ENCODE peak calls at places on chromosomes 4 and X, in four cellular contexts. Y is stimulated activated CD4-positive, alpha-beta T cell treated with anti-CD3 and anti-CD28 coated beads, TNF-alpha, amount 100 ng/mL, for 1 hour; U is NCI-H82; D is cerebellar cortex. S is an unnamed sample.

GRCh38 chr4:21790437-21791029 is 158.0 kb downstream of the KCNIP4 start:
- DNase-seq in Y (no peak), U (peak), D (peak), S (no peak)

GRCh38 chr4:81221303-81222081 is 6.5 kb upstream of the PRKG2 start:
- DNase-seq in U (no peak), Y (no peak), D (no peak), S (no peak)

GRCh38 chrX:68710870-68711576 is 63.6 kb downstream of the STARD8 start:
- DNase-seq in Y (no peak), D (peak), U (peak), S (no peak)

GRCh38 chrX:13965531-13965930 is 64.2 kb downstream of the GEMIN8 start:
- DNase-seq in Y (no peak), U (no peak), D (peak), S (no peak)

GRCh38 chrX:13029341-13029740 is 15.1 kb downstream of the FAM9C start:
- DNase-seq in U (no peak), D (peak), Y (no peak), S (no peak)

GRCh38 chr4:38155589-38156294 is 195.5 kb downstream of the PTTG2 start:
- DNase-seq in U (no peak), D (no peak), Y (no peak), S (no peak)

GRCh38 chr4:168374772-168375523 is 56.4 kb upstream of the DDX60 start:
- DNase-seq in U (no peak), D (no peak), Y (no peak), S (no peak)

GRCh38 chr4:79552311-79552710 is 144.3 kb upstream of the GK2 start:
- DNase-seq in D (no peak), U (no peak), Y (no peak), S (no peak)

GRCh38 chr4:3613980-3614730 is 81.9 kb upstream of the LRPAP1 start:
- DNase-seq in Y (no peak), D (peak), U (no peak), S (no peak)

GRCh38 chr4:112940364-112940763 is 109.1 kb upstream of the ANK2 start:
- DNase-seq in Y (no peak), U (no peak), D (no peak), S (no peak)

GRCh38 chr4:173039617-173040176 is 128.9 kb upstream of the GALNT7 start:
- DNase-seq in D (no peak), U (no peak), Y (no peak), S (no peak)

GRCh38 chrX:27966955-27967354 is 14.3 kb downstream of the DCAF8L1 start:
- DNase-seq in Y (no peak), D (no peak), U (no peak), S (no peak)

GRCh38 chrX:53088136-53088974 is 5.6 kb upstream of the KANTR start:
- DNase-seq in D (peak), Y (peak), U (peak), S (no peak)

GRCh38 chrX:151098996-151099395 is 77.4 kb upstream of the GPR50 start:
- DNase-seq in D (no peak), U (no peak), Y (no peak), S (no peak)

GRCh38 chr4:7187691-7188090 is 4.6 kb upstream of the SORCS2 start:
- DNase-seq in U (no peak), D (no peak), Y (no peak), S (no peak)

GRCh38 chr4:73450398-73451004 is 14.5 kb downstream of the AFP start:
- DNase-seq in U (peak), Y (no peak), D (peak), S (peak)

GRCh38 chrX:18255059-18255458 is 34.4 kb upstream of the BEND2 start:
- DNase-seq in D (no peak), U (no peak), Y (no peak), S (no peak)

GRCh38 chr4:84837751-84838150 is 128.7 kb downstream of the WDFY3 start:
- DNase-seq in D (no peak), U (peak), Y (no peak), S (no peak)

GRCh38 chrX:149541521-149542047 is 772 bp downstream of the EOLA1 start:
- DNase-seq in U (peak), D (no peak), Y (no peak), S (no peak)

GRCh38 chr4:68152411-68152810 is 22.7 kb upstream of the TMPRSS11F start:
- DNase-seq in D (no peak), Y (no peak), U (no peak), S (no peak)

GRCh38 chr4:86593726-86594558 is at the start of gene PTPN13:
- DNase-seq in U (peak), Y (peak), D (peak), S (peak)

GRCh38 chr4:175671491-175671934 is 140.6 kb downstream of the GPM6A start:
- DNase-seq in U (peak), D (peak), Y (no peak), S (no peak)

S was measured in AG04449.